ENCODE peak calls at places on chromosomes 3 and 15, in five cellular contexts. T is left ventricle myocardium inferior; D is stimulated activated naive CD8-positive, alpha-beta T cell treated with anti-CD3 and anti-CD28 coated beads, Interleukin-15, Interleukin-2, amounts not matched to agents 100 U/mL and 50 U/mL, for 24 hours; N is IMR-90; X is ovary. M is an unnamed sample.

GRCh38 chr3:29348311-29348710 is 67.4 kb downstream of the RBMS3 start:
- DNase-seq in T (no peak), D (no peak), N (no peak), X (no peak), M (no peak)

GRCh38 chr15:95169701-95170459 is 938.5 kb downstream of the MCTP2 start:
- DNase-seq in T (no peak), D (no peak), N (peak; percentile 42), X (no peak), M (peak; percentile 93)

GRCh38 chr15:90004671-90005070 is 3.5 kb downstream of the ZNF710 start:
- DNase-seq in T (no peak), D (peak; percentile 30), N (peak; percentile 99), X (no peak), M (peak; percentile 97)

GRCh38 chr15:28935316-28935715 is 49.5 kb downstream of the APBA2 start:
- DNase-seq in T (no peak), D (peak; percentile 75), N (no peak), X (no peak), M (no peak)

GRCh38 chr3:72272356-72272755 is 487.4 kb upstream of the PROK2 start:
- DNase-seq in T (no peak), D (no peak), N (no peak), X (no peak), M (no peak)

GRCh38 chr15:90730290-90730689 is 13.1 kb downstream of the BLM start:
- DNase-seq in T (no peak), D (no peak), N (no peak), X (no peak), M (no peak)

GRCh38 chr15:85104584-85104983 is 122.9 kb downstream of the PDE8A start:
- DNase-seq in T (no peak), D (no peak), N (no peak), X (no peak), M (no peak)

GRCh38 chr15:63718590-63719035 is 115.1 kb downstream of the HERC1 start:
- DNase-seq in T (no peak), D (no peak), N (peak; percentile 84), X (no peak), M (peak; percentile 84)

GRCh38 chr3:47705391-47705790 is 76.3 kb downstream of the SMARCC1 start:
- DNase-seq in T (no peak), D (no peak), N (no peak), X (no peak), M (no peak)

GRCh38 chr3:107928084-107928445 is 162.8 kb downstream of the CD47 start:
- DNase-seq in T (no peak), D (no peak), N (peak; percentile 49), X (no peak), M (peak; percentile 34)

GRCh38 chr15:87387681-87388240 is 868.8 kb downstream of the NTRK3 start:
- DNase-seq in T (no peak), D (no peak), N (no peak), X (no peak), M (peak; percentile 64)

GRCh38 chr3:134928392-134928791 is 133.3 kb downstream of the EPHB1 start:
- DNase-seq in T (no peak), D (no peak), N (no peak), X (no peak), M (no peak)

GRCh38 chr3:39112535-39112934 is 5.1 kb downstream of the TTC21A start:
- DNase-seq in T (no peak), D (no peak), N (no peak), X (no peak), M (no peak)

GRCh38 chr3:6180171-6180570 is 680.7 kb upstream of the GRM7 start:
- DNase-seq in T (no peak), D (no peak), N (no peak), X (no peak), M (no peak)

GRCh38 chr3:179473565-179473964 is 22.3 kb upstream of the GNB4 start:
- DNase-seq in T (no peak), D (no peak), N (no peak), X (no peak), M (no peak)

GRCh38 chr15:36589971-36590370 is 10.5 kb downstream of the CDIN1 start:
- DNase-seq in T (no peak), D (no peak), N (peak; percentile 50), X (no peak), M (peak; percentile 23)

GRCh38 chr3:114487502-114487901 is 193.7 kb downstream of the TIGIT start:
- DNase-seq in T (no peak), D (no peak), N (no peak), X (no peak), M (no peak)

GRCh38 chr15:78012643-78013077 is 64.9 kb downstream of the TBC1D2B start:
- DNase-seq in T (no peak), D (no peak), N (no peak), X (no peak), M (no peak)

M was measured in AG10803.